ENCODE peak calls at places on chromosomes 5 and 9, in four cellular contexts. I is activated CD4-positive, alpha-beta T cell treated with anti-CD3 and anti-CD28 coated beads, Interleukin-2, amount 10 ng/mL, durations not matched to agents 7 days and 5 days; Q is hippocampal formation; S is neural crest cell. T is an unnamed sample.

GRCh38 chr9:806285-807156 is 35.0 kb upstream of the DMRT1 start:
- DNase-seq in I (peak; percentile 20), Q (no peak), S (peak; percentile 5), T (peak; percentile 46)

GRCh38 chr9:114276908-114277821 is 45.7 kb upstream of the ORM1 start:
- DNase-seq in I (no peak), Q (no peak), S (no peak), T (no peak)

GRCh38 chr5:126027652-126028051 is 395.6 kb upstream of the GRAMD2B start:
- DNase-seq in I (no peak), Q (no peak), S (no peak), T (no peak)

GRCh38 chr5:169450464-169450863 is 133.1 kb upstream of the SPDL1 start:
- DNase-seq in I (no peak), Q (no peak), S (no peak), T (no peak)

GRCh38 chr9:126303488-126303887 is 23.1 kb upstream of the MVB12B start:
- DNase-seq in I (no peak), Q (no peak), S (no peak), T (no peak)

GRCh38 chr5:17912794-17913193 is 278.5 kb downstream of the TAF11L14 start:
- DNase-seq in I (no peak), Q (no peak), S (no peak), T (no peak)

GRCh38 chr5:6080930-6081726 is 297.2 kb downstream of the MED10 start:
- DNase-seq in I (no peak), Q (no peak), S (no peak), T (no peak)

GRCh38 chr9:89036383-89036782 is 45.1 kb downstream of the S1PR3 start:
- DNase-seq in I (no peak), Q (no peak), S (no peak), T (peak; percentile 44)

GRCh38 chr9:13023498-13023897 is 248.7 kb downstream of the LURAP1L start:
- DNase-seq in I (no peak), Q (no peak), S (no peak), T (no peak)

GRCh38 chr5:52999357-52999949 is 10.3 kb downstream of the ITGA2 start:
- DNase-seq in I (no peak), Q (no peak), S (no peak), T (peak; percentile 58)

GRCh38 chr5:15255601-15256000 is 244.4 kb upstream of the FBXL7 start:
- DNase-seq in I (no peak), Q (no peak), S (no peak), T (no peak)

GRCh38 chr9:12816656-12817101 is 41.9 kb downstream of the LURAP1L start:
- DNase-seq in I (no peak), Q (no peak), S (no peak), T (no peak)

GRCh38 chr9:71587576-71588362 is 180.5 kb downstream of the CEMIP2 start:
- DNase-seq in I (no peak), Q (no peak), S (no peak), T (no peak)

GRCh38 chr5:138724470-138725146 is 28.6 kb upstream of the CTNNA1 start:
- DNase-seq in I (no peak), Q (no peak), S (no peak), T (peak; percentile 55)

GRCh38 chr9:77015291-77016048 is 4.0 kb upstream of the FOXB2 start:
- DNase-seq in I (no peak), Q (no peak), S (peak; percentile 2), T (no peak)

GRCh38 chr5:55665065-55665464 is 47.1 kb downstream of the SLC38A9 start:
- DNase-seq in I (no peak), Q (no peak), S (no peak), T (no peak)

GRCh38 chr9:133304158-133304470 is 29.1 kb upstream of the ABO start:
- DNase-seq in I (no peak), Q (no peak), S (no peak), T (no peak)

GRCh38 chr9:137970098-137970497 is 92.5 kb downstream of the CACNA1B start:
- DNase-seq in I (no peak), Q (no peak), S (no peak), T (no peak)